ENCODE peak calls at places on chromosome 14, in eight cellular contexts. One of them, this sample, is unnamed. For H3K4me1, the result is how much of the 10 kb centered on the place peaks cover.

GRCh38 chr14:42138406-42138805 is 531.7 kb downstream of the LRFN5 start:
- DNase-seq in transverse colon: no peak
- DNase-seq in stomach: no peak
- DNase-seq in breast epithelium: no peak
- DNase-seq in GM23338: no peak
- DNase-seq in endothelial cell of umbilical vein: no peak
- DNase-seq in upper lobe of left lung: no peak
- DNase-seq in HCT116: no peak
- DNase-seq in this sample: no peak

GRCh38 chr14:89417469-89418225 is 614 bp upstream of the FOXN3 start:
- DNase-seq in transverse colon: peak
- DNase-seq in stomach: peak
- DNase-seq in breast epithelium: peak
- DNase-seq in GM23338: peak
- DNase-seq in endothelial cell of umbilical vein: peak
- DNase-seq in upper lobe of left lung: no peak
- DNase-seq in HCT116: peak
- DNase-seq in this sample: peak

GRCh38 chr14:59313063-59314018 is 124.9 kb downstream of the DAAM1 start:
- DNase-seq in transverse colon: no peak
- DNase-seq in stomach: no peak
- DNase-seq in breast epithelium: no peak
- DNase-seq in GM23338: no peak
- DNase-seq in endothelial cell of umbilical vein: no peak
- DNase-seq in upper lobe of left lung: no peak
- DNase-seq in HCT116: no peak
- DNase-seq in this sample: no peak

GRCh38 chr14:91947196-91948184 is at the start of gene FBLN5:
- DNase-seq in transverse colon: peak
- DNase-seq in stomach: peak
- DNase-seq in breast epithelium: peak
- DNase-seq in GM23338: peak
- DNase-seq in endothelial cell of umbilical vein: peak
- DNase-seq in upper lobe of left lung: peak
- DNase-seq in HCT116: no peak
- DNase-seq in this sample: peak

GRCh38 chr14:26415618-26416123 is 182.2 kb downstream of the NOVA1 start:
- DNase-seq in transverse colon: peak
- DNase-seq in stomach: peak
- DNase-seq in breast epithelium: peak
- DNase-seq in GM23338: no peak
- DNase-seq in endothelial cell of umbilical vein: no peak
- DNase-seq in upper lobe of left lung: no peak
- DNase-seq in HCT116: no peak
- DNase-seq in this sample: peak

GRCh38 chr14:84340938-84341337 is 1189.0 kb upstream of the FLRT2 start:
- DNase-seq in transverse colon: no peak
- DNase-seq in stomach: no peak
- DNase-seq in breast epithelium: no peak
- DNase-seq in GM23338: no peak
- DNase-seq in endothelial cell of umbilical vein: peak
- DNase-seq in upper lobe of left lung: no peak
- DNase-seq in HCT116: no peak
- DNase-seq in this sample: no peak

GRCh38 chr14:77804592-77804991 is 4.7 kb downstream of the ADCK1 start:
- DNase-seq in transverse colon: peak
- DNase-seq in stomach: no peak
- DNase-seq in breast epithelium: no peak
- DNase-seq in GM23338: peak
- DNase-seq in endothelial cell of umbilical vein: peak
- DNase-seq in upper lobe of left lung: no peak
- DNase-seq in HCT116: no peak
- DNase-seq in this sample: no peak

GRCh38 chr14:66638688-66639087 is 130.7 kb downstream of the GPHN start:
- DNase-seq in transverse colon: no peak
- DNase-seq in stomach: no peak
- DNase-seq in breast epithelium: no peak
- DNase-seq in GM23338: no peak
- DNase-seq in endothelial cell of umbilical vein: peak
- DNase-seq in upper lobe of left lung: no peak
- DNase-seq in HCT116: no peak
- DNase-seq in this sample: no peak

GRCh38 chr14:63361790-63362189 is 43.1 kb upstream of the GPHB5 start:
- DNase-seq in transverse colon: no peak
- DNase-seq in stomach: no peak
- DNase-seq in breast epithelium: no peak
- DNase-seq in GM23338: no peak
- DNase-seq in endothelial cell of umbilical vein: no peak
- DNase-seq in upper lobe of left lung: no peak
- DNase-seq in HCT116: no peak
- DNase-seq in this sample: no peak

GRCh38 chr14:36068777-36069534 is 107.6 kb downstream of the PTCSC3 start:
- DNase-seq in transverse colon: no peak
- DNase-seq in stomach: no peak
- DNase-seq in breast epithelium: no peak
- DNase-seq in GM23338: no peak
- DNase-seq in endothelial cell of umbilical vein: no peak
- DNase-seq in upper lobe of left lung: peak
- DNase-seq in HCT116: no peak
- DNase-seq in this sample: no peak

GRCh38 chr14:77046706-77047105 is 18.2 kb upstream of the IRF2BPL start:
- DNase-seq in transverse colon: no peak
- DNase-seq in stomach: no peak
- DNase-seq in breast epithelium: no peak
- DNase-seq in GM23338: no peak
- DNase-seq in endothelial cell of umbilical vein: no peak
- DNase-seq in upper lobe of left lung: no peak
- DNase-seq in HCT116: no peak
- DNase-seq in this sample: no peak

GRCh38 chr14:50775357-50775756 is 55.6 kb downstream of the NIN start:
- DNase-seq in transverse colon: no peak
- DNase-seq in stomach: no peak
- DNase-seq in breast epithelium: no peak
- DNase-seq in GM23338: no peak
- DNase-seq in endothelial cell of umbilical vein: peak
- DNase-seq in upper lobe of left lung: no peak
- DNase-seq in HCT116: no peak
- DNase-seq in this sample: no peak

GRCh38 chr14:69812725-69813124 is 15.7 kb upstream of the SLC10A1 start:
- DNase-seq in transverse colon: peak
- DNase-seq in stomach: no peak
- DNase-seq in breast epithelium: no peak
- DNase-seq in GM23338: no peak
- DNase-seq in endothelial cell of umbilical vein: no peak
- DNase-seq in upper lobe of left lung: no peak
- DNase-seq in HCT116: no peak
- DNase-seq in this sample: no peak

GRCh38 chr14:87805315-87805723 is 187.7 kb downstream of the GALC start:
- DNase-seq in transverse colon: no peak
- DNase-seq in stomach: peak
- DNase-seq in breast epithelium: no peak
- DNase-seq in GM23338: peak
- DNase-seq in endothelial cell of umbilical vein: no peak
- DNase-seq in upper lobe of left lung: no peak
- DNase-seq in HCT116: no peak
- DNase-seq in this sample: no peak

GRCh38 chr14:53549956-53550355 is 396.8 kb upstream of the DDHD1 start:
- DNase-seq in transverse colon: no peak
- DNase-seq in stomach: no peak
- DNase-seq in breast epithelium: no peak
- DNase-seq in GM23338: no peak
- DNase-seq in endothelial cell of umbilical vein: peak
- DNase-seq in upper lobe of left lung: no peak
- DNase-seq in HCT116: no peak
- DNase-seq in this sample: no peak

GRCh38 chr14:75277000-75277795 is 1.4 kb upstream of the FOS start:
- DNase-seq in transverse colon: peak
- DNase-seq in stomach: peak
- DNase-seq in breast epithelium: peak
- DNase-seq in GM23338: peak
- DNase-seq in endothelial cell of umbilical vein: peak
- DNase-seq in upper lobe of left lung: peak
- DNase-seq in HCT116: no peak
- DNase-seq in this sample: peak

GRCh38 chr14:104419865-104420458 is 159.6 kb upstream of the C14orf180 start:
- DNase-seq in transverse colon: no peak
- DNase-seq in stomach: no peak
- DNase-seq in breast epithelium: no peak
- DNase-seq in GM23338: no peak
- DNase-seq in endothelial cell of umbilical vein: no peak
- DNase-seq in upper lobe of left lung: no peak
- DNase-seq in HCT116: no peak
- DNase-seq in this sample: no peak

GRCh38 chr14:92389598-92390126 is 66.7 kb downstream of the SLC24A4 start:
- DNase-seq in transverse colon: no peak
- DNase-seq in stomach: no peak
- DNase-seq in breast epithelium: no peak
- DNase-seq in GM23338: no peak
- DNase-seq in endothelial cell of umbilical vein: no peak
- DNase-seq in upper lobe of left lung: no peak
- DNase-seq in HCT116: no peak
- DNase-seq in this sample: no peak

GRCh38 chr14:93078830-93079229 is 36.9 kb downstream of the ITPK1 start:
- DNase-seq in transverse colon: no peak
- DNase-seq in stomach: no peak
- DNase-seq in breast epithelium: no peak
- DNase-seq in GM23338: no peak
- DNase-seq in endothelial cell of umbilical vein: no peak
- DNase-seq in upper lobe of left lung: no peak
- DNase-seq in HCT116: no peak
- DNase-seq in this sample: no peak

GRCh38 chr14:58501214-58501816 is 73.8 kb downstream of the KIAA0586 start:
- DNase-seq in transverse colon: no peak
- DNase-seq in stomach: no peak
- DNase-seq in breast epithelium: no peak
- DNase-seq in GM23338: peak
- DNase-seq in endothelial cell of umbilical vein: peak
- DNase-seq in upper lobe of left lung: no peak
- DNase-seq in HCT116: peak
- DNase-seq in this sample: no peak

GRCh38 chr14:102507891-102508312 is 1.7 kb downstream of the ANKRD9 start:
- DNase-seq in transverse colon: no peak
- DNase-seq in stomach: no peak
- DNase-seq in breast epithelium: no peak
- DNase-seq in GM23338: peak
- DNase-seq in endothelial cell of umbilical vein: no peak
- DNase-seq in upper lobe of left lung: no peak
- DNase-seq in HCT116: no peak
- DNase-seq in this sample: no peak

DNA sequence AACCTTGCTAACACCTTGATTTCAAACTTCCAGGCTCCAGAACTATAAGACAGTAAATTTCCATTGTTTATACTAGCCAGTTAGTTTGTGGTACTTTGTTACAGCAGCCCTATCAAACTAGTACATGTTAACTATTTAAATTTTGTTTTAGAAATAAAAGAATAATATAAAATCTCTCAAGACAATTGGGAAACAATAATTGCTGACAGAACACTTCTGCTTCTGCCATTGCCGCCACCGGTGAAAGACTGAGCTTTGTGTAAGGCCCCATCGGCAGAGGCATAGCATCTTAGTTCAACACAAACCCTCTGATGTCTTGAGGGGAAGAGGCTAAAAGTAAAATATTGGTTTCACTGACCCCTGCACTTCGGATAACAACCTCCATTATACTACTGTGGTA is 1607.1 kb upstream of the SEL1L start:
- DNase-seq in transverse colon: no peak
- DNase-seq in stomach: no peak
- DNase-seq in breast epithelium: no peak
- DNase-seq in GM23338: no peak
- DNase-seq in endothelial cell of umbilical vein: no peak
- DNase-seq in upper lobe of left lung: no peak
- DNase-seq in HCT116: no peak
- DNase-seq in this sample: no peak
- H3K4me1 ChIP-seq in transverse colon: under half
- H3K4me1 ChIP-seq in stomach: under half
- H3K4me1 ChIP-seq in breast epithelium: under half
- H3K4me1 ChIP-seq in GM23338: under half
- H3K4me1 ChIP-seq in endothelial cell of umbilical vein: under half
- H3K4me1 ChIP-seq in upper lobe of left lung: under half
- H3K4me1 ChIP-seq in HCT116: under half
- H3K4me1 ChIP-seq in this sample: under half

GRCh38 chr14:31312934-31313333 is 105.3 kb upstream of the HECTD1 start:
- DNase-seq in transverse colon: no peak
- DNase-seq in stomach: no peak
- DNase-seq in breast epithelium: no peak
- DNase-seq in GM23338: no peak
- DNase-seq in endothelial cell of umbilical vein: no peak
- DNase-seq in upper lobe of left lung: no peak
- DNase-seq in HCT116: no peak
- DNase-seq in this sample: no peak
- TF ChIP-seq POLR2AphosphoS5 in transverse colon: no peak
- TF ChIP-seq POLR2AphosphoS5 in stomach: no peak
- TF ChIP-seq POLR2AphosphoS5 in breast epithelium: no peak
- TF ChIP-seq POLR2AphosphoS5 in GM23338: no peak
- TF ChIP-seq POLR2AphosphoS5 in endothelial cell of umbilical vein: no peak
- TF ChIP-seq POLR2AphosphoS5 in upper lobe of left lung: no peak
- TF ChIP-seq POLR2AphosphoS5 in HCT116: no peak
- TF ChIP-seq POLR2AphosphoS5 in this sample: no peak

DNA sequence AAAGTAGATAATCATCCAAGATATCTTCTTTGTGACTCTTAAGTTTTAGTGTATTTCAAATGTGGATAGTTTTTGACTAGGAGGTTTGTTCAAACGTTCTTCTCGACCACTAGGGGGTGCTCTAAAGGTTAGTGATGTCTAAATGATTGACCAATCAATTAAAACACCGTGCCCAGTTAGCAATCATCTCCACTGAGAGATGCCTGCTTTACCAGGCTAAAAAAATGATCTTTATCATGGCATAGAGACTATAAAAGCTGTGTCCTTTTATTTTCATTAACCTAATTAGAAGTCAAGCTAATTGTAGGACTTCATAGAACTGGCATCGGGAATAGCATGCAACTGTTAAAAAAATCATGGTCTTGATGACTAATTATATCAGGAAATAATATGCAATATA is 153.9 kb downstream of the PRKCH start:
- DNase-seq in transverse colon: no peak
- DNase-seq in stomach: no peak
- DNase-seq in breast epithelium: no peak
- DNase-seq in GM23338: peak
- DNase-seq in endothelial cell of umbilical vein: peak
- DNase-seq in upper lobe of left lung: no peak
- DNase-seq in HCT116: peak
- DNase-seq in this sample: no peak
- H3K4me3 ChIP-seq in transverse colon: no peak
- H3K4me3 ChIP-seq in stomach: no peak
- H3K4me3 ChIP-seq in breast epithelium: no peak
- H3K4me3 ChIP-seq in GM23338: no peak
- H3K4me3 ChIP-seq in endothelial cell of umbilical vein: no peak
- H3K4me3 ChIP-seq in upper lobe of left lung: no peak
- H3K4me3 ChIP-seq in HCT116: no peak
- H3K4me3 ChIP-seq in this sample: no peak

DNA sequence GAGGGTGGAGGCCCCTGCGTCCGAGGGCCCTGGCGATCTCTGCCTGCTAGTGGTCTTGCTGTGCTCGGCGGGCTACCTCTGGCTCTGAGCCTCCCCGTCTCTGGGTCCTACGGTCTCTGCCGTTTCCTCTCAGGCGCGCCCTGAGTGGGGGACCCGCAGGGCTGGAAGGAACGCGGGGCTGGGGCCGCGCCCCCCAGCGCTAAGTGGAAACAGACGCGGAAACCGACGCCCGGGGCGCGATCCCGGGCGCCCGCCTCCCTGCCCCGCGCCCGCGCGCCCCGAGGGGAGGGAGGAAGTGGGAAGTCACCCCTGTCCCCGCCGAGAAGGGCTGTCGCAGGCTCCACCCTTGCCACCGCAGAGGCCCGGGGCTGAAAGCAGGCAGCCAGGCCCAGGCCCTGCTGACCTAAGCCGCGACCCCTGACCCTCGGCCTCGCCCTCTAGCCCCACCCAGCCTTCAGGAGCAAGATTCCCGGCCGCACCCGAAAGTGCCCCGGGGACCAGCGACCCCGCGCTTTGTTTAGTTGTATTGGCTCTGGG is 831 bp downstream of the CRIP1 start:
- DNase-seq in transverse colon: peak
- DNase-seq in stomach: peak
- DNase-seq in breast epithelium: no peak
- DNase-seq in GM23338: no peak
- DNase-seq in endothelial cell of umbilical vein: no peak
- DNase-seq in upper lobe of left lung: peak
- DNase-seq in HCT116: no peak
- DNase-seq in this sample: no peak
- H3K4me1 ChIP-seq in transverse colon: half or more
- H3K4me1 ChIP-seq in stomach: half or more
- H3K4me1 ChIP-seq in breast epithelium: under half
- H3K4me1 ChIP-seq in GM23338: under half
- H3K4me1 ChIP-seq in endothelial cell of umbilical vein: under half
- H3K4me1 ChIP-seq in upper lobe of left lung: half or more
- H3K4me1 ChIP-seq in HCT116: under half
- H3K4me1 ChIP-seq in this sample: half or more